ENCODE peak calls at places on chromosomes 12 and 14, in six cellular contexts. One of them, this sample, is unnamed.

GRCh38 chr14:23125006-23125405 is 6.0 kb upstream of the CEBPE start:
- DNase-seq in HCT116: no peak
- DNase-seq in psoas muscle: no peak
- DNase-seq in ascending aorta: no peak
- DNase-seq in right cardiac atrium: no peak
- DNase-seq in lower lobe of right lung: no peak
- DNase-seq in this sample: no peak

GRCh38 chr14:59018978-59019377 is 169.5 kb upstream of the DAAM1 start:
- DNase-seq in ascending aorta: no peak
- DNase-seq in HCT116: no peak
- DNase-seq in psoas muscle: no peak
- DNase-seq in lower lobe of right lung: no peak
- DNase-seq in right cardiac atrium: no peak
- DNase-seq in this sample: no peak

GRCh38 chr12:30466093-30466492 is 229.6 kb downstream of the IPO8 start:
- DNase-seq in ascending aorta: no peak
- DNase-seq in psoas muscle: no peak
- DNase-seq in lower lobe of right lung: no peak
- DNase-seq in right cardiac atrium: no peak
- DNase-seq in HCT116: no peak
- DNase-seq in this sample: no peak

GRCh38 chr12:26699237-26699636 is 133.8 kb downstream of the ITPR2 start:
- DNase-seq in lower lobe of right lung: no peak
- DNase-seq in HCT116: no peak
- DNase-seq in ascending aorta: no peak
- DNase-seq in psoas muscle: no peak
- DNase-seq in right cardiac atrium: no peak
- DNase-seq in this sample: no peak

GRCh38 chr14:36604757-36605505 is 22.5 kb upstream of the NKX2-8 start:
- DNase-seq in psoas muscle: no peak
- DNase-seq in HCT116: peak
- DNase-seq in lower lobe of right lung: no peak
- DNase-seq in ascending aorta: no peak
- DNase-seq in right cardiac atrium: no peak
- DNase-seq in this sample: no peak

GRCh38 chr14:73477618-73478266 is 13.0 kb upstream of the RIOX1 start:
- DNase-seq in right cardiac atrium: no peak
- DNase-seq in HCT116: no peak
- DNase-seq in ascending aorta: no peak
- DNase-seq in psoas muscle: no peak
- DNase-seq in lower lobe of right lung: no peak
- DNase-seq in this sample: no peak

GRCh38 chr14:57508756-57509155 is 15.1 kb upstream of the CCDC198 start:
- DNase-seq in psoas muscle: no peak
- DNase-seq in ascending aorta: no peak
- DNase-seq in lower lobe of right lung: no peak
- DNase-seq in HCT116: no peak
- DNase-seq in right cardiac atrium: no peak
- DNase-seq in this sample: no peak

GRCh38 chr12:125206757-125207156 is 141.5 kb downstream of the AACS start:
- DNase-seq in HCT116: no peak
- DNase-seq in right cardiac atrium: no peak
- DNase-seq in lower lobe of right lung: no peak
- DNase-seq in psoas muscle: no peak
- DNase-seq in ascending aorta: no peak
- DNase-seq in this sample: no peak

GRCh38 chr12:44127966-44128365 is 292.1 kb downstream of the TMEM117 start:
- DNase-seq in right cardiac atrium: no peak
- DNase-seq in ascending aorta: no peak
- DNase-seq in HCT116: no peak
- DNase-seq in lower lobe of right lung: no peak
- DNase-seq in psoas muscle: no peak
- DNase-seq in this sample: no peak

GRCh38 chr12:64968989-64969819 is 144.8 kb downstream of the TBC1D30 start:
- DNase-seq in ascending aorta: no peak
- DNase-seq in right cardiac atrium: no peak
- DNase-seq in lower lobe of right lung: no peak
- DNase-seq in psoas muscle: no peak
- DNase-seq in HCT116: peak
- DNase-seq in this sample: no peak

GRCh38 chr12:32419520-32419960 is 20.2 kb downstream of the FGD4 start:
- DNase-seq in right cardiac atrium: no peak
- DNase-seq in ascending aorta: no peak
- DNase-seq in psoas muscle: no peak
- DNase-seq in HCT116: no peak
- DNase-seq in lower lobe of right lung: peak
- DNase-seq in this sample: peak

GRCh38 chr14:99176156-99176945 is 95.6 kb downstream of the BCL11B start:
- DNase-seq in right cardiac atrium: no peak
- DNase-seq in HCT116: no peak
- DNase-seq in ascending aorta: no peak
- DNase-seq in psoas muscle: no peak
- DNase-seq in lower lobe of right lung: no peak
- DNase-seq in this sample: peak

GRCh38 chr14:101113835-101114725 is 210.6 kb upstream of the RTL1 start:
- DNase-seq in lower lobe of right lung: no peak
- DNase-seq in HCT116: no peak
- DNase-seq in ascending aorta: no peak
- DNase-seq in right cardiac atrium: no peak
- DNase-seq in psoas muscle: no peak
- DNase-seq in this sample: peak

GRCh38 chr14:65184032-65184764 is 81.9 kb upstream of the MAX start:
- DNase-seq in right cardiac atrium: no peak
- DNase-seq in psoas muscle: no peak
- DNase-seq in ascending aorta: no peak
- DNase-seq in lower lobe of right lung: no peak
- DNase-seq in HCT116: no peak
- DNase-seq in this sample: no peak

GRCh38 chr12:6065872-6066217 is 58.6 kb downstream of the VWF start:
- DNase-seq in psoas muscle: no peak
- DNase-seq in lower lobe of right lung: peak
- DNase-seq in HCT116: no peak
- DNase-seq in right cardiac atrium: no peak
- DNase-seq in ascending aorta: no peak
- DNase-seq in this sample: no peak

GRCh38 chr14:99568567-99569560 is 35.1 kb downstream of the CCDC85C start:
- DNase-seq in psoas muscle: no peak
- DNase-seq in right cardiac atrium: peak
- DNase-seq in HCT116: no peak
- DNase-seq in lower lobe of right lung: no peak
- DNase-seq in ascending aorta: no peak
- DNase-seq in this sample: no peak

DNA sequence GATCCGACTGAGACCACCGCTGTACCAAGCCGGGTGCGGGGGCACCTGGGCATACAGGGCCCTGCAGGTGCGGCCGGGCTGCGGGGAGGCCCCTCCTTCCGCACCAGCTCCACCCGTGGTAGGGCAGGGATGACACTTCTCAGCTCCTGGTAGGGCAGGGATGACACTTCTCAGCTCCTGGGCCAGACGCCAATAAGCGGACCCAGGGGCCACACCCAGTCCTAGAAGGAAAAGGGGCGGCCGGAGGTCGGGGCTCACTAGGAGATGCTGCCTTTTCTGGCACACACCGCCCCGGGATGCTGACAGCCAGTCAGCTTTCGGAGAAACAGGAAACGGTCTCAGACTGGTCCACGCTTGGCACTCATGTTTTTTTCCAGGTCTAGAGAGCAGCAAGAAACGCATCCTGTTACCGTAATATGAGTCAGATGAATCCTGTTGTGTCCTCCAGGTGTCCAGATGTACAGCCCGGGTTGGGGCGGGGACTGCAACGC is 34.8 kb downstream of the NFKBIA start:
- DNase-seq in ascending aorta: no peak
- DNase-seq in HCT116: no peak
- DNase-seq in lower lobe of right lung: peak
- DNase-seq in right cardiac atrium: peak
- DNase-seq in psoas muscle: no peak
- DNase-seq in this sample: no peak
- H3K4me3 ChIP-seq in ascending aorta: no peak
- H3K4me3 ChIP-seq in HCT116: no peak
- H3K4me3 ChIP-seq in lower lobe of right lung: no peak
- H3K4me3 ChIP-seq in right cardiac atrium: no peak
- H3K4me3 ChIP-seq in psoas muscle: no peak
- H3K4me3 ChIP-seq in this sample: no peak

GRCh38 chr12:49028666-49029275 is 10.2 kb upstream of the PRKAG1 start:
- DNase-seq in right cardiac atrium: no peak
- DNase-seq in lower lobe of right lung: no peak
- DNase-seq in psoas muscle: no peak
- DNase-seq in HCT116: no peak
- DNase-seq in ascending aorta: no peak
- DNase-seq in this sample: no peak
- H3K4me3 ChIP-seq in right cardiac atrium: no peak
- H3K4me3 ChIP-seq in lower lobe of right lung: no peak
- H3K4me3 ChIP-seq in psoas muscle: no peak
- H3K4me3 ChIP-seq in HCT116: no peak
- H3K4me3 ChIP-seq in ascending aorta: no peak
- H3K4me3 ChIP-seq in this sample: no peak

DNA sequence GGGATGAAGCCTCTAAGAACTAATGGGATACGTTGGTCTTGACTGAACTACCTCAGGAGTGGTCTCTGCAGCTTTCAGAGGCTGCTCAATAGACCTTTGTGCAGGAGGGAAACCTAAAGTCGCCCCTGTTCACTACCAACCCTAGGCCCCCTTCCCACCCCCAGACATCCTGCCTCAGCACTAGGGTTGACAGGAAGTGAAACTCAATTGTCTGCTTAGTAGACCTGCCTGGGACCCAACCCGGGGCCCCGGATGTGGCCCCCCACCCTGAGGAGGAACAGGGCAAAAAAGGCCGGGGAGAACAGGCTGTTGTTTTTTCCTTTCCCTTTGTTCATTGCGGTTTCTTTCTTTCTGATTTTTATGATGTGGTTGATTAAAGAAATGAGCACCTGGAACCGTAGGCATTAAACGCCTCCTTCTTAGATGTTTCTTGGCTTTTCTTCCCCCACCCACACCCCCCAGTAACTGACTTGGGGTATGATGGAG is 1.6 kb upstream of the DGKA start:
- DNase-seq in right cardiac atrium: no peak
- DNase-seq in lower lobe of right lung: no peak
- DNase-seq in HCT116: no peak
- DNase-seq in psoas muscle: no peak
- DNase-seq in ascending aorta: no peak
- DNase-seq in this sample: no peak
- H3K4me3 ChIP-seq in right cardiac atrium: no peak
- H3K4me3 ChIP-seq in lower lobe of right lung: no peak
- H3K4me3 ChIP-seq in HCT116: no peak
- H3K4me3 ChIP-seq in psoas muscle: no peak
- H3K4me3 ChIP-seq in ascending aorta: no peak
- H3K4me3 ChIP-seq in this sample: no peak

DNA sequence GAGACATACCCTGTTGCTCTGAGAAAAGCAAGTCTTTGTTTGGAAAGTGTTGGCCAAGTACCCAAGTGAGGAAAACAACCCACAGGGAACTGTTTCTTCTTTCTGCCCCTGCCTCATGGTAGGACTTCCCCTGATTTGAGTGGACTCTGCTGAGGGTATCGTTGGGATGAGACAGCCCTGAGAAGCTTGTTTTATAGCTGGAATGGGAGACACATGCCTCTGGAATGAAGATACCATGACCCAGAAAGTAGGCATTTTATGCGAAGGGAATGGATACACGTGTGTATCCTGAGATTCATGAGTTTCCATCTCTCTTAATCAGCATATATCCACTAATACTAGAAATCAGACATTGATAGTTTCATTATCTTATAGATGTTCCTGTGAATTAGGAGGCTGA is 382.3 kb downstream of the ATP23 start:
- DNase-seq in psoas muscle: no peak
- DNase-seq in lower lobe of right lung: no peak
- DNase-seq in right cardiac atrium: no peak
- DNase-seq in ascending aorta: no peak
- DNase-seq in HCT116: no peak
- DNase-seq in this sample: no peak
- H3K4me3 ChIP-seq in psoas muscle: no peak
- H3K4me3 ChIP-seq in lower lobe of right lung: no peak
- H3K4me3 ChIP-seq in right cardiac atrium: no peak
- H3K4me3 ChIP-seq in ascending aorta: no peak
- H3K4me3 ChIP-seq in HCT116: no peak
- H3K4me3 ChIP-seq in this sample: no peak

DNA sequence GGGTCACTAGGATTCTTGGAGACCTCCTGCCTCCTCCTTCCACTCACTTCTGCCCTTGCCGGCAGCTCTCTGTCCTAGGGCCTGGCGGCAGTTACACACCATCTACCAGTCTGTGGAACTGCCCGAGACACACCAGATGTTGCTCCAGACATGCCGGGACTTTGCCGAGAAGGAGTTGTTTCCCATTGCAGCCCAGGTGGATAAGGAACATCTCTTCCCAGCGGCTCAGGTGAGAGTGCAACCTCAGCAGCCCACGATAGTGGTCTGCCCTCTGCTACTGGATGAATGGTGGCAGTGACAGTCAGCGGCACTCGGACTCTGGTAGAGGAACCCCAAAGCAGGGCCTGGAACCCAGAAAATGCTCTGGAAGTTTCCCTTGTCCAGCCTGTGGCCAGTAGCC is 1.3 kb downstream of the ACADS start:
- DNase-seq in ascending aorta: no peak
- DNase-seq in psoas muscle: no peak
- DNase-seq in HCT116: no peak
- DNase-seq in lower lobe of right lung: peak
- DNase-seq in right cardiac atrium: no peak
- DNase-seq in this sample: no peak
- H3K4me3 ChIP-seq in ascending aorta: no peak
- H3K4me3 ChIP-seq in psoas muscle: peak
- H3K4me3 ChIP-seq in HCT116: no peak
- H3K4me3 ChIP-seq in lower lobe of right lung: no peak
- H3K4me3 ChIP-seq in right cardiac atrium: no peak
- H3K4me3 ChIP-seq in this sample: no peak

DNA sequence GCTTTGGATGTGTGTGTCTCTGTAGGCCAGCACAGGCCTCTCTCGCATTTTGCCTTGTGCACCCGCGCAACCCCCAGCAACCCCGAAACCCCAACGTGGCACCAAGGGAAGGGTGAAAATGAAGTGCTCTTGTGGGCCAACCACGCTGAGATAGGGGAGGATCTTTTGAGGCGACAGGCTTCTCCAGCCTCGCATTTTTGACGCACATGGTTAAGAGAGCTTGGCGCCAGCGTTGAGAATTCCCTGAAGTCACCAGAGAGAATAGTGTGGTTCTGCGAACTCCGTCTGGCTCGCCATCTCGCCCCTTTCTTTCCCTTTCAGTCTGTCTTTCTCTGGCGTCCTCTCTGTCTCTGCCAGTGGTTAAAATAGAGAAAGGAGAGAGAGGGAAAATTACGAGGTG is 1.9 kb upstream of the TBX3 start:
- DNase-seq in psoas muscle: no peak
- DNase-seq in HCT116: no peak
- DNase-seq in right cardiac atrium: no peak
- DNase-seq in ascending aorta: no peak
- DNase-seq in lower lobe of right lung: no peak
- DNase-seq in this sample: no peak
- H3K4me3 ChIP-seq in psoas muscle: no peak
- H3K4me3 ChIP-seq in HCT116: no peak
- H3K4me3 ChIP-seq in right cardiac atrium: no peak
- H3K4me3 ChIP-seq in ascending aorta: peak
- H3K4me3 ChIP-seq in lower lobe of right lung: no peak
- H3K4me3 ChIP-seq in this sample: no peak

This sample was measured in left lung.